ENCODE peak calls at places on chromosomes 6 and 20, in ten cellular contexts. U is GM20000, L is psoas muscle, O is MCF 10A, X is AG09319, F is transverse colon, T is GM23338, A is foreskin fibroblast, P is Calu3, K is tibial artery. S is an unnamed sample.

GRCh38 chr6:138724015-138724414 is 49.6 kb upstream of the CCDC28A start:
- DNase-seq in U (no peak), F (peak), L (peak), K (peak), X (no peak), T (no peak), O (no peak), P (peak), A (no peak), S (no peak)

GRCh38 chr6:90611543-90611864 is 24.6 kb upstream of the MAP3K7 start:
- DNase-seq in A (no peak), U (no peak), L (no peak), F (no peak), X (no peak), P (no peak), K (no peak), T (no peak), O (no peak), S (no peak)

GRCh38 chr20:47111576-47111975 is 216.9 kb downstream of the EYA2 start:
- DNase-seq in F (no peak), L (no peak), T (no peak), U (no peak), K (no peak), X (no peak), O (no peak), P (no peak), A (no peak), S (no peak)

GRCh38 chr6:72321741-72322140 is 300.1 kb upstream of the KCNQ5 start:
- DNase-seq in O (no peak), F (no peak), U (no peak), T (no peak), L (no peak), P (no peak), X (peak), K (no peak), A (peak), S (no peak)

GRCh38 chr20:60870040-60870439 is 382.0 kb upstream of the CDH4 start:
- DNase-seq in K (no peak), O (no peak), A (no peak), U (no peak), F (no peak), X (no peak), L (no peak), T (no peak), P (no peak), S (no peak)

GRCh38 chr6:5764401-5764955 is 242.2 kb downstream of the NRN1 start:
- DNase-seq in O (no peak), P (no peak), X (no peak), K (peak), A (peak), F (no peak), L (peak), T (no peak), U (peak), S (no peak)

GRCh38 chr6:63685453-63686379 is 50.1 kb downstream of the PHF3 start:
- DNase-seq in T (no peak), O (no peak), F (no peak), A (no peak), P (no peak), X (no peak), K (no peak), U (peak), L (no peak), S (no peak)

GRCh38 chr6:113082691-113083090 is 735.6 kb downstream of the RFPL4B start:
- DNase-seq in F (no peak), P (no peak), A (peak), L (no peak), O (peak), T (peak), X (peak), U (no peak), K (no peak), S (no peak)

GRCh38 chr20:3339571-3339970 is 67.9 kb downstream of the DNAAF9 start:
- DNase-seq in K (no peak), O (no peak), F (no peak), T (no peak), U (no peak), A (no peak), L (no peak), P (no peak), X (no peak), S (no peak)

GRCh38 chr6:21842875-21843274 is 249.3 kb downstream of the SOX4 start:
- DNase-seq in O (no peak), A (no peak), X (no peak), P (peak), U (no peak), K (no peak), L (no peak), F (no peak), T (no peak), S (no peak)

GRCh38 chr20:51826372-51826771 is 24.1 kb upstream of the SALL4 start:
- DNase-seq in L (no peak), X (no peak), F (no peak), K (no peak), U (no peak), A (no peak), P (no peak), O (no peak), T (no peak), S (no peak)

GRCh38 chr6:148565931-148566663 is 180.7 kb upstream of the UST start:
- DNase-seq in X (peak), F (no peak), P (peak), A (peak), T (no peak), U (peak), L (no peak), K (peak), O (peak), S (no peak)

GRCh38 chr6:166025149-166025898 is 142.3 kb downstream of the TBXT start:
- DNase-seq in F (no peak), X (peak), A (no peak), U (no peak), P (no peak), L (no peak), O (peak), T (no peak), K (no peak), S (no peak)

GRCh38 chr20:4563534-4563933 is 158.2 kb upstream of the PRND start:
- DNase-seq in T (peak), F (no peak), K (no peak), P (peak), L (no peak), U (no peak), X (no peak), O (peak), A (peak), S (no peak)

GRCh38 chr20:59985864-59986263 is 27.6 kb downstream of the CDH26 start:
- DNase-seq in O (no peak), K (no peak), F (no peak), A (no peak), X (no peak), L (no peak), U (no peak), P (peak), T (peak), S (no peak)

GRCh38 chr6:24357336-24358218 is at the start of gene DCDC2:
- DNase-seq in T (peak), F (peak), P (peak), L (peak), O (no peak), A (no peak), K (no peak), X (no peak), U (peak), S (no peak)

GRCh38 chr6:105594272-105594671 is 191.4 kb upstream of the PREP start:
- DNase-seq in T (no peak), X (no peak), P (no peak), O (no peak), A (no peak), K (no peak), F (no peak), L (no peak), U (no peak), S (no peak)

DNA sequence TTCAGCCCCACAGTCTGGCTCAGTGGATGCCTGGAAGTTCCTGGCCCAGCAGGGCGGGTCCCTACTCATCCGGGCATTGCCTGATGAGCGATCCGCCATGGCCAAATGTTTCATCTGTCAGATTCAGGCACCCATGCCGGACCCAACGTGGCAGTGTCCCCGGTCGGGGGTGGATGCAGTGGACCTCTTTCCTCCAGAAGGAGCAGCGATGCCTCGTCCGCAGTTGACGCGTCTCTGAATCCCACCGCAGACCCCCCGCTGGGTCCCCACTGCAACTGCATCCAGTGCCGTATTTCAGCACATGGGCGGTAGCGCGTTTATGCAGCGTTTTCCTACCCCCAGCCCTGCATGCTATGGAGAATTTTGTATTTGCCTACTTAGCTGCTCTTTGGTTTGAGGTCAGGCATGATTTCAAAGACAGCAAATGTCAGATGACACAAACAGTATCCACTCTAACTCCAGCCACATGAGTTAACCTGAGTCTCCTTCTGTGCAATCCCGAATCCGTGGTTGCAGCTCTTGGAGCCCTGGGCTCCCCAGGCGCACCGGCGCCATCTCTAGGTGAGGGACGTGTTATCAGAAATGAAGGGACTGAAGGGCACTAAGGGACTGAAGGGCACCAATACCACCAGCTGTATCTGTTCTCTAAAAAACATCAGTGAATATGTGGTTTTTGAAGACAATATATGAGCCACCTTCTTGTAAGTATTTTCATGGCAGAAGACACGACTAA is 72.6 kb upstream of the THBS2 start:
- DNase-seq in L (no peak), X (no peak), T (peak), O (peak), P (peak), K (no peak), F (no peak), A (peak), U (no peak), S (no peak)
- TF ChIP-seq CTCF in L (no peak), X (peak), T (peak), O (peak), P (no peak), K (peak), F (no peak), A (peak), U (no peak), S (no peak)

DNA sequence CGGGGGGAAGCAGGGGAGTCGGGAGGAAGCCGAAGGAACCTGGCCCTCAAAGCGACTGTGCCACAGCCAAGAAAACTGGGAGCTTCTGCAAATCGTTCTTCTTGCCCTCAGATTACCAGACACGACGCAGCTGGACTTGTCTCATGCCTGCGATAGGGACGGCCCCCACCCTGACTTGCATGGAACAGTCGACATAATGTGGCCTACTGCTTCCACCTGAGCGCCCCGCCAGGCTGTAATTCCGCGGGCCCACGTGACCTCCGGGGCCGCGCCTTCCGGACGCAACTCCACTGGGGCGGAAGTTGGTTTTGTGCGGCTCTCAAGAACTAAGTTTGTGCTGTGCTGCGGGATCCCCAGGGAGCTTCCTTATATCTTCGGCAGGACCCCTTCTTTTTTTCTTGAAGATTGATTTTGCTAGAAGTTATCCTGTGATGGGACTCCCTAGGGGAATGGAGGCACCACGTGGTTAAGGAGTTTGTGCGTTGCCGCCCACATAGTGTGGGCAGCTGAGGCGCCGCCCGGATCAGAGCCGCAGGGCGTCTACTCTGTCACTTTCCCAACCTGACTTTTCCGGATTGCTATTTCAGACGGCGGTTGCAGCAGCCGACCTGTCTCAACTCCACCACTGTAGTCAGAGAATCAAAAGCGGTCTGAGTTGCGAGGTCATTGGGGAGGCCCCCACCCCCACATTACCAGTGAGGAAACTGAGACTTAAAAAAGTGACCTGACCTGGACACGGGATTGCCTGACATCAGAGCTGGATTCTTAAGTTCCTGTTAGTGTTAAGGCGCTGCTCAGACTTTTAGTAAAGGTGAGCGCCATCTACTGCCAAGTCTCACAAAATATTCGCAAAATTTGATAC is 540 bp upstream of the CD164 start:
- DNase-seq in T (peak), A (peak), O (peak), X (peak), L (peak), K (peak), U (peak), P (peak), F (peak), S (peak)
- TF ChIP-seq CTCF in T (peak), A (peak), O (peak), X (peak), L (peak), K (peak), U (peak), P (peak), F (peak), S (peak)

DNA sequence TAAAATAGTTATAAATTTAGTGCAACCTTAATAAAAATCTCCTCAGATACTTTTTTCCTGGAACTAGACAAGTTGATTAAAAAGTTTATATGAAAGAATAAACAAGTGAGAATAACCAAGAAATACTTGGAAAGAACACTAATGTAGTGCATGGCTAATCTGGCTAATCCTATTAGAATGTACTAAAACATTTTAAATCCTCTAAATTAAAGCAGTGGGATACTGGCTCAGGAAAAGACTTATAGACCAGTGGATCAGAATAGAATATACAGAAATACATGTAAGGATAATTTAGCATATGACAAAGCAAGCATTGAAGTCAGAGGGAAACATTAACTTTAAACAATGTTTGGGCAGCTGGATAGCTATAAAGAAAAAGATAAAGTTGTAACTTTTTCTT is 41.1 kb upstream of the ERVFRD-1 start:
- DNase-seq in U (no peak), L (no peak), K (no peak), T (no peak), X (no peak), A (no peak), F (no peak), O (no peak), P (no peak), S (no peak)
- TF ChIP-seq CTCF in U (no peak), L (no peak), K (no peak), T (no peak), X (no peak), A (no peak), F (no peak), O (no peak), P (no peak), S (no peak)

GRCh38 chr6:84762220-84762940 is 2.0 kb downstream of the TBX18 start:
- DNase-seq in T (peak), O (no peak), K (peak), A (no peak), U (peak), P (peak), F (no peak), L (no peak), X (no peak), S (no peak)
- TF ChIP-seq CTCF in T (peak), O (no peak), K (no peak), A (peak), U (no peak), P (no peak), F (no peak), L (no peak), X (peak), S (no peak)

GRCh38 chr20:62900692-62901584 is 25.4 kb downstream of the DIDO1 start:
- DNase-seq in U (no peak), F (peak), P (peak), T (peak), O (peak), X (no peak), K (no peak), L (no peak), A (no peak), S (no peak)
- TF ChIP-seq CTCF in U (no peak), F (no peak), P (no peak), T (peak), O (peak), X (peak), K (no peak), L (no peak), A (no peak), S (no peak)

GRCh38 chr20:58175425-58175824 is 53.0 kb downstream of the ANKRD60 start:
- DNase-seq in A (no peak), T (no peak), U (no peak), F (no peak), X (no peak), K (no peak), P (no peak), L (no peak), O (no peak), S (no peak)
- TF ChIP-seq CTCF in A (no peak), T (no peak), U (no peak), F (no peak), X (no peak), K (no peak), P (no peak), L (no peak), O (no peak), S (no peak)